ENCODE peak calls at places on chromosomes 2 and 18, in five cellular contexts. One of them, this sample, is unnamed.

GRCh38 chr2:133221398-133221797 is 346.9 kb downstream of the NCKAP5 start:
- DNase-seq in aorta: no peak
- DNase-seq in RPMI8226: no peak
- DNase-seq in NCI-H2081: no peak
- DNase-seq in T-helper 1 cell: no peak
- DNase-seq in this sample: no peak

GRCh38 chr2:35973132-35973736 is 382.3 kb upstream of the CRIM1 start:
- DNase-seq in aorta: no peak
- DNase-seq in RPMI8226: no peak
- DNase-seq in NCI-H2081: no peak
- DNase-seq in T-helper 1 cell: peak
- DNase-seq in this sample: no peak

GRCh38 chr2:71602581-71602980 is 149.2 kb downstream of the DYSF start:
- DNase-seq in aorta: peak
- DNase-seq in RPMI8226: no peak
- DNase-seq in NCI-H2081: no peak
- DNase-seq in T-helper 1 cell: no peak
- DNase-seq in this sample: no peak

GRCh38 chr2:138691667-138692066 is 88.5 kb downstream of the NXPH2 start:
- DNase-seq in aorta: no peak
- DNase-seq in RPMI8226: no peak
- DNase-seq in NCI-H2081: no peak
- DNase-seq in T-helper 1 cell: no peak
- DNase-seq in this sample: no peak

GRCh38 chr2:25204190-25204838 is 35.9 kb upstream of the POMC start:
- DNase-seq in aorta: no peak
- DNase-seq in RPMI8226: no peak
- DNase-seq in NCI-H2081: no peak
- DNase-seq in T-helper 1 cell: no peak
- DNase-seq in this sample: peak

GRCh38 chr2:168246072-168246482 is 1.3 kb downstream of the STK39 start:
- DNase-seq in aorta: no peak
- DNase-seq in RPMI8226: no peak
- DNase-seq in NCI-H2081: peak
- DNase-seq in T-helper 1 cell: no peak
- DNase-seq in this sample: no peak

GRCh38 chr18:79583426-79583825 is 96.2 kb upstream of the CTDP1 start:
- DNase-seq in aorta: peak
- DNase-seq in RPMI8226: no peak
- DNase-seq in NCI-H2081: no peak
- DNase-seq in T-helper 1 cell: no peak
- DNase-seq in this sample: no peak

GRCh38 chr2:174633621-174633927 is 36.0 kb upstream of the WIPF1 start:
- DNase-seq in aorta: no peak
- DNase-seq in RPMI8226: peak
- DNase-seq in NCI-H2081: no peak
- DNase-seq in T-helper 1 cell: no peak
- DNase-seq in this sample: no peak

GRCh38 chr2:109089602-109090300 is 39.3 kb upstream of the SH3RF3 start:
- DNase-seq in aorta: no peak
- DNase-seq in RPMI8226: no peak
- DNase-seq in NCI-H2081: no peak
- DNase-seq in T-helper 1 cell: no peak
- DNase-seq in this sample: no peak

GRCh38 chr2:119407430-119408220 is 24.0 kb upstream of the TMEM37 start:
- DNase-seq in aorta: no peak
- DNase-seq in RPMI8226: peak
- DNase-seq in NCI-H2081: peak
- DNase-seq in T-helper 1 cell: peak
- DNase-seq in this sample: no peak

GRCh38 chr2:128543646-128544045 is 225.0 kb upstream of the HS6ST1 start:
- DNase-seq in aorta: no peak
- DNase-seq in RPMI8226: no peak
- DNase-seq in NCI-H2081: no peak
- DNase-seq in T-helper 1 cell: no peak
- DNase-seq in this sample: no peak

GRCh38 chr2:36663851-36664715 is 32.4 kb upstream of the VIT start:
- DNase-seq in aorta: no peak
- DNase-seq in RPMI8226: peak
- DNase-seq in NCI-H2081: peak
- DNase-seq in T-helper 1 cell: peak
- DNase-seq in this sample: no peak

GRCh38 chr18:65523461-65523860 is 227.4 kb upstream of the CDH7 start:
- DNase-seq in aorta: no peak
- DNase-seq in RPMI8226: no peak
- DNase-seq in NCI-H2081: no peak
- DNase-seq in T-helper 1 cell: no peak
- DNase-seq in this sample: no peak

This sample was measured in GM06990.